ENCODE peak calls at places on chromosomes 5 and 9, in seven cellular contexts. P is globus pallidus; I is NCI-H345; S is midbrain; Z is AG04449; U is activated effector memory CD4-positive, alpha-beta T cell treated with anti-CD3 and anti-CD28 coated beads, Interleukin-2, amount 50 U/mL, for 16 hours; R is NT2/D1. N is an unnamed sample.

GRCh38 chr9:35558185-35558584 is 46.9 kb upstream of the TESK1 start:
- DNase-seq in P (no peak), I (no peak), S (no peak), Z (no peak), U (no peak), R (no peak), N (no peak)

GRCh38 chr5:7394889-7395431 is 978 bp upstream of the ADCY2 start:
- DNase-seq in P (no peak), I (no peak), S (no peak), Z (no peak), U (no peak), R (no peak), N (no peak)

GRCh38 chr5:112579771-112580170 is 157.9 kb upstream of the APC start:
- DNase-seq in P (no peak), I (no peak), S (no peak), Z (no peak), U (no peak), R (no peak), N (no peak)

GRCh38 chr9:133953976-133954709 is 38.0 kb downstream of the VAV2 start:
- DNase-seq in P (no peak), I (no peak), S (no peak), Z (no peak), U (no peak), R (no peak), N (peak; percentile 90)

GRCh38 chr9:125509476-125509875 is 197.5 kb downstream of the MAPKAP1 start:
- DNase-seq in P (no peak), I (no peak), S (no peak), Z (peak; percentile 58), U (no peak), R (no peak), N (no peak)

GRCh38 chr9:128633601-128634000 is 23.0 kb downstream of the DYNC2I2 start:
- DNase-seq in P (no peak), I (no peak), S (no peak), Z (no peak), U (no peak), R (no peak), N (no peak)

GRCh38 chr5:665541-665955 is 27.6 kb downstream of the TPPP start:
- DNase-seq in P (no peak), I (peak; percentile 16), S (no peak), Z (no peak), U (no peak), R (no peak), N (no peak)

GRCh38 chr9:18390393-18390792 is 83.6 kb upstream of the ADAMTSL1 start:
- DNase-seq in P (no peak), I (peak; percentile 64), S (no peak), Z (no peak), U (no peak), R (no peak), N (no peak)

GRCh38 chr9:74940600-74940999 is 12.1 kb downstream of the C9orf40 start:
- DNase-seq in P (no peak), I (no peak), S (no peak), Z (no peak), U (no peak), R (no peak), N (no peak)

GRCh38 chr5:31553863-31554262 is 21.8 kb downstream of the C5orf22 start:
- DNase-seq in P (no peak), I (no peak), S (no peak), Z (no peak), U (no peak), R (no peak), N (no peak)

GRCh38 chr9:137793196-137793841 is 84.3 kb upstream of the CACNA1B start:
- DNase-seq in P (peak; percentile 78), I (no peak), S (peak; percentile 60), Z (no peak), U (peak; percentile 8), R (no peak), N (peak; percentile 18)

GRCh38 chr9:111529787-111530186 is 4.8 kb downstream of the ZNF483 start:
- DNase-seq in P (no peak), I (no peak), S (no peak), Z (no peak), U (no peak), R (peak; percentile 92), N (no peak)

GRCh38 chr5:98638111-98638510 is 135.4 kb upstream of the RGMB start:
- DNase-seq in P (no peak), I (no peak), S (no peak), Z (no peak), U (no peak), R (no peak), N (no peak)

GRCh38 chr9:106797299-106797698 is 65.7 kb upstream of the ZNF462 start:
- DNase-seq in P (no peak), I (no peak), S (no peak), Z (no peak), U (no peak), R (no peak), N (no peak)

GRCh38 chr9:93189369-93190132 is 5.6 kb downstream of the WNK2 start:
- DNase-seq in P (no peak), I (no peak), S (no peak), Z (no peak), U (no peak), R (no peak), N (no peak)

GRCh38 chr9:134413890-134414731 is 87.9 kb downstream of the RXRA start:
- DNase-seq in P (no peak), I (peak; percentile 91), S (no peak), Z (peak; percentile 29), U (no peak), R (no peak), N (peak; percentile 98)

GRCh38 chr9:126809068-126809467 is 4.2 kb downstream of the ZBTB43 start:
- DNase-seq in P (no peak), I (no peak), S (no peak), Z (no peak), U (no peak), R (no peak), N (no peak)

N was measured in chondrocyte.